ENCODE peak calls at places on chromosomes 12 and 14, in six cellular contexts. T is Karpas-422; R is CD4-positive, alpha-beta T cell; B is psoas muscle; V is hepatocyte; L is CD8-positive, alpha-beta memory T cell. F is an unnamed sample.

GRCh38 chr12:63814146-63814774 is 30.2 kb upstream of the SRGAP1 start:
- DNase-seq in T (peak), R (no peak), B (no peak), V (no peak), L (no peak), F (no peak)

GRCh38 chr14:58428011-58428807 is 690 bp downstream of the KIAA0586 start:
- DNase-seq in T (peak), R (no peak), B (no peak), V (peak), L (peak), F (no peak)

GRCh38 chr12:49232940-49233841 is 31.7 kb upstream of the TUBA1C start:
- DNase-seq in T (no peak), R (no peak), B (peak), V (peak), L (no peak), F (peak)

GRCh38 chr12:68113644-68114043 is 45.9 kb downstream of the IFNG start:
- DNase-seq in T (peak), R (no peak), B (no peak), V (no peak), L (peak), F (no peak)

GRCh38 chr14:52693004-52693403 is 2.4 kb downstream of the ERO1A start:
- DNase-seq in T (no peak), R (no peak), B (no peak), V (no peak), L (no peak), F (no peak)

GRCh38 chr12:45725631-45726593 is 3.6 kb upstream of the ARID2 start:
- DNase-seq in T (peak), R (peak), B (no peak), V (peak), L (peak), F (peak)

GRCh38 chr14:30227871-30228270 is 300.2 kb upstream of the PRKD1 start:
- DNase-seq in T (no peak), R (no peak), B (peak), V (peak), L (no peak), F (no peak)

GRCh38 chr12:108177131-108177530 is 48.0 kb downstream of the WSCD2 start:
- DNase-seq in T (no peak), R (no peak), B (no peak), V (no peak), L (no peak), F (no peak)

GRCh38 chr12:53172352-53172751 is 8.2 kb upstream of the ZNF740 start:
- DNase-seq in T (no peak), R (no peak), B (no peak), V (no peak), L (no peak), F (no peak)

GRCh38 chr12:27237790-27238771 is 6.0 kb upstream of the STK38L start:
- DNase-seq in T (no peak), R (no peak), B (no peak), V (no peak), L (peak), F (no peak)

GRCh38 chr14:74049886-74050495 is 30.8 kb downstream of the BBOF1 start:
- DNase-seq in T (peak), R (no peak), B (no peak), V (no peak), L (no peak), F (no peak)

GRCh38 chr12:111197545-111197944 is 171.3 kb downstream of the PHETA1 start:
- DNase-seq in T (no peak), R (no peak), B (no peak), V (no peak), L (no peak), F (no peak)

GRCh38 chr14:69049675-69050074 is 70.6 kb upstream of the ACTN1 start:
- DNase-seq in T (no peak), R (no peak), B (no peak), V (peak), L (no peak), F (no peak)

GRCh38 chr14:96634481-96634880 is 132.3 kb downstream of the PAPOLA start:
- DNase-seq in T (peak), R (no peak), B (no peak), V (no peak), L (no peak), F (no peak)

GRCh38 chr12:47797432-47797831 is 22.3 kb downstream of the HDAC7 start:
- DNase-seq in T (peak), R (no peak), B (no peak), V (no peak), L (peak), F (no peak)

GRCh38 chr14:23132970-23133369 is 13.9 kb upstream of the CEBPE start:
- DNase-seq in T (no peak), R (no peak), B (no peak), V (no peak), L (no peak), F (no peak)

GRCh38 chr12:118633071-118633470 is 256.7 kb downstream of the SUDS3 start:
- DNase-seq in T (peak), R (no peak), B (no peak), V (no peak), L (no peak), F (no peak)

GRCh38 chr12:108104657-108105056 is 24.4 kb upstream of the WSCD2 start:
- DNase-seq in T (no peak), R (no peak), B (no peak), V (no peak), L (no peak), F (no peak)

GRCh38 chr12:19630536-19630935 is 191.2 kb downstream of the AEBP2 start:
- DNase-seq in T (no peak), R (no peak), B (no peak), V (no peak), L (no peak), F (no peak)

GRCh38 chr14:66403183-66403582 is 83.0 kb upstream of the CCDC196 start:
- DNase-seq in T (peak), R (no peak), B (no peak), V (peak), L (no peak), F (no peak)

GRCh38 chr12:89228466-89228865 is 123.8 kb downstream of the DUSP6 start:
- DNase-seq in T (no peak), R (no peak), B (no peak), V (no peak), L (no peak), F (no peak)

GRCh38 chr12:133120385-133121191 is 9.5 kb downstream of the ZNF891 start:
- DNase-seq in T (no peak), R (no peak), B (no peak), V (no peak), L (no peak), F (no peak)

GRCh38 chr14:63956326-63956725 is 103.5 kb downstream of the SYNE2 start:
- DNase-seq in T (no peak), R (no peak), B (no peak), V (no peak), L (no peak), F (no peak)

GRCh38 chr14:67572608-67573007 is 27.5 kb downstream of the PIGH start:
- DNase-seq in T (no peak), R (no peak), B (no peak), V (no peak), L (no peak), F (no peak)

GRCh38 chr14:83309211-83309610 is 1775.6 kb upstream of the SEL1L start:
- DNase-seq in T (no peak), R (no peak), B (no peak), V (no peak), L (no peak), F (no peak)

GRCh38 chr12:52784909-52785308 is 7.8 kb upstream of the KRT76 start:
- DNase-seq in T (no peak), R (no peak), B (no peak), V (no peak), L (no peak), F (no peak)

GRCh38 chr12:30959110-30959710 is 32.7 kb downstream of the TSPAN11 start:
- DNase-seq in T (no peak), R (no peak), B (no peak), V (peak), L (no peak), F (no peak)

GRCh38 chr14:57364659-57365450 is 25.5 kb upstream of the NAA30 start:
- DNase-seq in T (no peak), R (no peak), B (no peak), V (peak), L (no peak), F (no peak)

GRCh38 chr14:35386673-35387125 is 17.9 kb downstream of the NFKBIA start:
- DNase-seq in T (no peak), R (no peak), B (no peak), V (no peak), L (no peak), F (no peak)

GRCh38 chr12:124441443-124442190 is 125.8 kb downstream of the NCOR2 start:
- DNase-seq in T (no peak), R (no peak), B (no peak), V (no peak), L (no peak), F (no peak)

GRCh38 chr12:122473543-122474323 is 27.0 kb downstream of the ZCCHC8 start:
- DNase-seq in T (no peak), R (no peak), B (no peak), V (no peak), L (no peak), F (no peak)

GRCh38 chr12:44379827-44380226 is 496.3 kb downstream of the NELL2 start:
- DNase-seq in T (no peak), R (no peak), B (no peak), V (no peak), L (no peak), F (no peak)

GRCh38 chr14:103693514-103693913 is 21.7 kb downstream of the XRCC3 start:
- DNase-seq in T (no peak), R (no peak), B (no peak), V (no peak), L (no peak), F (no peak)

GRCh38 chr12:103807561-103808238 is 33.3 kb downstream of the NT5DC3 start:
- DNase-seq in T (no peak), R (no peak), B (no peak), V (no peak), L (no peak), F (no peak)

GRCh38 chr14:35341454-35342159 is 49.4 kb downstream of the PSMA6 start:
- DNase-seq in T (peak), R (no peak), B (peak), V (peak), L (no peak), F (peak)

GRCh38 chr14:53542692-53543091 is 389.6 kb upstream of the DDHD1 start:
- DNase-seq in T (no peak), R (no peak), B (no peak), V (peak), L (no peak), F (no peak)

GRCh38 chr12:111792155-111792876 is 25.6 kb downstream of the ALDH2 start:
- DNase-seq in T (no peak), R (no peak), B (peak), V (no peak), L (no peak), F (no peak)

DNA sequence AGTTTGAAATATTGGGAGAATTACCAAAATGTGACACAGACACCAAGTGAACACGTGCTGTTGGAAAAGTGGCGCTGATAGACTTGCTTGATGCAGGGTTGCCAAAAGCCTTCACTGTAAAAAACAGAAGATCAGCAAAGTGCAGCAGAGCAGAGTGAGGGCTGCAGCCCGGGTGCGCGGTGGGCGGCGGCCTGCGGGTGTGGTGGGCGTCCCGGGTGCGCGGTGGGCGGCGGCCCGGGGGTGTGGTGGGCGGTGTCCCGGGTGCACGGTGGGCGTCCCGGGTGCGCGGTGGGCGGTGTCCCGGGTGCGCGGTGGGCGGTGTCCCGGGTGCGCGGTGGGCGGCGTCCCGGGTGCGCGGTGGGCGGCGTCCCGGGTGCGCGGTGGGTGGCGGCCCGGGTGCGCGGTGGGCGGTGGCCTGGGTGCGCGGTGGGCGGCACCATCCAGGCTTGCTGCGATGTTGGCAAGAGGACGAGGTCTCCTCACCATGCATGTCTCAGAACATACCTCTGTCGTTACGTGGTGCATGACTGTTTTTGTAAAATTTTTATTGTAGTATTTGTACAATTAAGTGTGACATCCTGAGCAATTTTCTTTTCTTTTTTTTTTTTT is 34.1 kb upstream of the TEX22 start:
- DNase-seq in T (peak), R (no peak), B (no peak), V (no peak), L (peak), F (no peak)
- H3K27ac ChIP-seq in T (no peak), R (no peak), B (no peak), V (no peak), L (no peak), F (no peak)

GRCh38 chr14:95480109-95480886 is 36.2 kb downstream of the SYNE3 start:
- DNase-seq in T (no peak), R (no peak), B (peak), V (no peak), L (peak), F (no peak)
- H3K27ac ChIP-seq in T (no peak), R (peak), B (peak), V (no peak), L (no peak), F (no peak)

DNA sequence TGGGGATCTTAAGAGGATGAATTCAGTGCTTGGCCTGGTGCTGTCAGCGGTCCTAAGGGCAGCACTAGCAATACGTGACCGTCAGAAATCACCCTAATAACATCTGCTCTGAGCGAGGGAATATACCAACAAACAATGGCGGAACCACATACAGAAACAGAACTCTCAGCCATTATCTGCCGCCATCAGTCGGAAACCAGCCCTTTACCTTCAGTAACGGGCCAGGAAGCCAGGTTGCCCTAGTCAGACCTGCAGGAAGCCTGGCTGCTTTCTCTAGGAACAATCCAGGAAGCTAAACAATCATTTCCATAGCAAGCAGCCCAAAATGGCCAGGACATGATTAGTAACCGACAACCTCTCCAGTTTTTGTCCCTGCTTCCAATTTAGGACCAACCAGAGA is 5.6 kb downstream of the CDCA4 start:
- DNase-seq in T (no peak), R (no peak), B (no peak), V (no peak), L (no peak), F (no peak)
- H3K27ac ChIP-seq in T (peak), R (peak), B (no peak), V (no peak), L (peak), F (no peak)

GRCh38 chr12:96510306-96510764 is 21.0 kb downstream of the CFAP54 start:
- DNase-seq in T (no peak), R (no peak), B (no peak), V (no peak), L (no peak), F (no peak)
- H3K27ac ChIP-seq in T (no peak), R (no peak), B (peak), V (no peak), L (no peak), F (no peak)

GRCh38 chr12:58563621-58564020 is 356.7 kb downstream of the LRIG3 start:
- DNase-seq in T (no peak), R (no peak), B (no peak), V (no peak), L (no peak), F (no peak)

GRCh38 chr12:58557156-58557555 is 363.1 kb downstream of the LRIG3 start:
- DNase-seq in T (no peak), R (no peak), B (no peak), V (peak), L (no peak), F (no peak)

GRCh38 chr12:58554522-58555157 is 365.7 kb downstream of the LRIG3 start:
- DNase-seq in T (no peak), R (no peak), B (no peak), V (no peak), L (no peak), F (no peak)

GRCh38 chr12:58557646-58558045 is 362.7 kb downstream of the LRIG3 start:
- DNase-seq in T (no peak), R (no peak), B (no peak), V (no peak), L (no peak), F (no peak)
- H3K27ac ChIP-seq in T (no peak), R (no peak), B (no peak), V (peak), L (no peak), F (no peak)

GRCh38 chr14:102183922-102184677 is 44.4 kb downstream of the WDR20 start:
- DNase-seq in T (no peak), R (no peak), B (no peak), V (no peak), L (no peak), F (peak)

GRCh38 chr14:102182190-102182589 is 42.5 kb downstream of the WDR20 start:
- DNase-seq in T (peak), R (no peak), B (no peak), V (no peak), L (no peak), F (no peak)

GRCh38 chr14:102181187-102181586 is 41.5 kb downstream of the WDR20 start:
- DNase-seq in T (no peak), R (no peak), B (no peak), V (no peak), L (no peak), F (no peak)

GRCh38 chr14:102184678-102185040 is 45.0 kb downstream of the WDR20 start:
- DNase-seq in T (no peak), R (no peak), B (no peak), V (no peak), L (no peak), F (no peak)

GRCh38 chr14:102182901-102183619 is 43.4 kb downstream of the WDR20 start:
- DNase-seq in T (no peak), R (no peak), B (no peak), V (no peak), L (no peak), F (no peak)
- H3K27ac ChIP-seq in T (no peak), R (no peak), B (peak), V (no peak), L (no peak), F (peak)

F was measured in caudate nucleus.